ENCODE peak calls at places on chromosomes 3 and 15, in eight cellular contexts. K is OCI-LY7, M is endodermal cell, R is pancreas, X is upper lobe of left lung, T is thoracic aorta, A is esophagus squamous epithelium, W is kidney. D is an unnamed sample.

GRCh38 chr15:72796515-72797337 is 13.2 kb upstream of the ADPGK start:
- DNase-seq in K (peak; percentile 40), M (peak; percentile 84), R (peak; percentile 49), X (peak; percentile 92), T (no peak), A (no peak), W (peak; percentile 75), D (peak; percentile 82)

GRCh38 chr3:189001559-189001958 is 170.2 kb upstream of the TPRG1 start:
- DNase-seq in K (no peak), M (no peak), R (no peak), X (no peak), T (no peak), A (no peak), W (no peak), D (no peak)

GRCh38 chr3:178562869-178563232 is 26.6 kb downstream of the KCNMB2 start:
- DNase-seq in K (no peak), M (no peak), R (no peak), X (no peak), T (no peak), A (no peak), W (no peak), D (no peak)

GRCh38 chr15:76206325-76206976 is 104.8 kb downstream of the ETFA start:
- DNase-seq in K (no peak), M (no peak), R (peak; percentile 91), X (peak; percentile 84), T (peak; percentile 30), A (no peak), W (peak; percentile 92), D (peak; percentile 80)

GRCh38 chr3:123390865-123391613 is 57.9 kb downstream of the ADCY5 start:
- DNase-seq in K (no peak), M (no peak), R (no peak), X (no peak), T (no peak), A (no peak), W (peak; percentile 86), D (no peak)

GRCh38 chr3:34019158-34019557 is 220.7 kb downstream of the PDCD6IP start:
- DNase-seq in K (no peak), M (no peak), R (no peak), X (no peak), T (no peak), A (no peak), W (no peak), D (no peak)

GRCh38 chr3:9422712-9423424 is 25.5 kb downstream of the SETD5 start:
- DNase-seq in K (no peak), M (peak; percentile 65), R (peak; percentile 90), X (no peak), T (peak; percentile 75), A (peak; percentile 5), W (no peak), D (no peak)

GRCh38 chr3:14237431-14237830 is 58.8 kb downstream of the LSM3 start:
- DNase-seq in K (no peak), M (no peak), R (no peak), X (no peak), T (no peak), A (no peak), W (no peak), D (no peak)

GRCh38 chr15:40088929-40089755 is 19.5 kb downstream of the BMF start:
- DNase-seq in K (no peak), M (peak; percentile 95), R (no peak), X (no peak), T (no peak), A (no peak), W (peak; percentile 50), D (peak; percentile 27)

GRCh38 chr3:47156418-47156817 is 7.5 kb downstream of the SETD2 start:
- DNase-seq in K (no peak), M (no peak), R (no peak), X (no peak), T (no peak), A (no peak), W (no peak), D (no peak)

GRCh38 chr3:166248784-166249183 is 411.6 kb upstream of the BCHE start:
- DNase-seq in K (no peak), M (no peak), R (no peak), X (no peak), T (no peak), A (no peak), W (no peak), D (no peak)

GRCh38 chr15:74402337-74402839 is 31.4 kb downstream of the SEMA7A start:
- DNase-seq in K (no peak), M (no peak), R (no peak), X (no peak), T (no peak), A (no peak), W (no peak), D (no peak)
- H3K27ac ChIP-seq in K (no peak overlapping the region), M (no peak overlapping the region), R (no peak overlapping the region), X (no peak overlapping the region), T (no peak overlapping the region), A (peak overlapping the region; percentile 25), W (no peak overlapping the region), D (no peak overlapping the region)

GRCh38 chr3:133899309-133899708 is 3.6 kb upstream of the RAB6B start:
- DNase-seq in K (no peak), M (no peak), R (no peak), X (no peak), T (no peak), A (no peak), W (no peak), D (no peak)
- TF ChIP-seq CTCF in K (no peak), M (no peak), R (no peak), X (no peak), T (no peak), A (no peak), W (no peak), D (no peak)

DNA sequence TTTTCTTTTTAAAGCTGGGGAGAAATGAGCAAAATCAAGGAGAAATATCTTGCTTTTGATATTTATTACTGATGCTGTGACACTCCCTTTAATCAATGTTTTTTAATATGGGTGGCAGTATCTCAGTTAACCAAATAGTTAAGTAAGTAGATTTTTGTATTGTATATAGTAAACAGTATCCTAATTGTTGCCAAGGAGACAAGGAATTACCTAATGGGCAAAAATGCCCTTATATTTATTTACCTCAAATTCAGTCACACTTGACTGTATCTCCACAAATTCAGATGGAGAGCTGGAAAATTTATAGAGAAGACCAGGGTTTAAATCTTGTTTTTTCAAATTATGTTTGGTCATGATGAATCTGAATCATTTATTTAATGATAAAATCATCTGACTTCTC is 3.6 kb upstream of the CHD2 start:
- DNase-seq in K (no peak), M (no peak), R (no peak), X (no peak), T (no peak), A (no peak), W (no peak), D (no peak)
- H3K36me3 ChIP-seq in K (peaks cover 91% of the 10 kb centered on the region), M (peaks cover 86% of the 10 kb centered on the region), R (peaks cover 20% of the 10 kb centered on the region), X (peaks cover 27% of the 10 kb centered on the region), T (peaks cover 32% of the 10 kb centered on the region), A (peaks cover 15% of the 10 kb centered on the region), W (peaks cover 34% of the 10 kb centered on the region), D (peaks cover 61% of the 10 kb centered on the region)

GRCh38 chr3:57120040-57120802 is 44.9 kb downstream of the IL17RD start:
- DNase-seq in K (no peak), M (no peak), R (no peak), X (no peak), T (no peak), A (no peak), W (no peak), D (no peak)
- H3K27ac ChIP-seq in K (no peak overlapping the region), M (no peak overlapping the region), R (no peak overlapping the region), X (no peak overlapping the region), T (no peak overlapping the region), A (no peak overlapping the region), W (no peak overlapping the region), D (no peak overlapping the region)

D was measured in upper lobe of right lung.